ENCODE peak calls at places on chromosomes 7 and 10, in nine cellular contexts. One of them, this sample, is unnamed. For H3K27me3, the result is how much of the 10 kb centered on the place peaks cover.

GRCh38 chr7:57423768-57424167 is 26.2 kb upstream of the ZNF716 start:
- DNase-seq in prostate gland: no peak
- DNase-seq in neural progenitor cell: no peak
- DNase-seq in tibial artery: no peak
- DNase-seq in CD8-positive, alpha-beta memory T cell: no peak
- DNase-seq in cardiac muscle cell: no peak
- DNase-seq in uterus: no peak
- DNase-seq in iPS DF 6.9: no peak
- DNase-seq in upper lobe of right lung: no peak
- DNase-seq in this sample: no peak

GRCh38 chr7:155530601-155531000 is 15.8 kb downstream of the CNPY1 start:
- DNase-seq in upper lobe of right lung: peak
- DNase-seq in uterus: no peak
- DNase-seq in CD8-positive, alpha-beta memory T cell: no peak
- DNase-seq in tibial artery: peak
- DNase-seq in iPS DF 6.9: no peak
- DNase-seq in cardiac muscle cell: no peak
- DNase-seq in neural progenitor cell: no peak
- DNase-seq in prostate gland: no peak
- DNase-seq in this sample: no peak

GRCh38 chr7:133602291-133602690 is 349.4 kb downstream of the EXOC4 start:
- DNase-seq in iPS DF 6.9: no peak
- DNase-seq in neural progenitor cell: no peak
- DNase-seq in upper lobe of right lung: no peak
- DNase-seq in cardiac muscle cell: peak
- DNase-seq in uterus: no peak
- DNase-seq in CD8-positive, alpha-beta memory T cell: no peak
- DNase-seq in prostate gland: no peak
- DNase-seq in tibial artery: no peak
- DNase-seq in this sample: no peak

GRCh38 chr7:153382591-153383225 is 623.2 kb downstream of the ACTR3B start:
- DNase-seq in upper lobe of right lung: no peak
- DNase-seq in prostate gland: no peak
- DNase-seq in CD8-positive, alpha-beta memory T cell: no peak
- DNase-seq in uterus: peak
- DNase-seq in neural progenitor cell: no peak
- DNase-seq in iPS DF 6.9: no peak
- DNase-seq in cardiac muscle cell: no peak
- DNase-seq in tibial artery: no peak
- DNase-seq in this sample: no peak

GRCh38 chr7:32890010-32890552 is 1.5 kb downstream of the KBTBD2 start:
- DNase-seq in CD8-positive, alpha-beta memory T cell: no peak
- DNase-seq in neural progenitor cell: peak
- DNase-seq in upper lobe of right lung: no peak
- DNase-seq in tibial artery: no peak
- DNase-seq in iPS DF 6.9: no peak
- DNase-seq in cardiac muscle cell: peak
- DNase-seq in prostate gland: peak
- DNase-seq in uterus: no peak
- DNase-seq in this sample: no peak

GRCh38 chr7:146655928-146656797 is 539.6 kb downstream of the CNTNAP2 start:
- DNase-seq in iPS DF 6.9: no peak
- DNase-seq in cardiac muscle cell: no peak
- DNase-seq in upper lobe of right lung: no peak
- DNase-seq in tibial artery: no peak
- DNase-seq in uterus: no peak
- DNase-seq in neural progenitor cell: no peak
- DNase-seq in prostate gland: no peak
- DNase-seq in CD8-positive, alpha-beta memory T cell: no peak
- DNase-seq in this sample: no peak

GRCh38 chr10:62112325-62112724 is 156.3 kb downstream of the RTKN2 start:
- DNase-seq in prostate gland: no peak
- DNase-seq in upper lobe of right lung: no peak
- DNase-seq in cardiac muscle cell: no peak
- DNase-seq in neural progenitor cell: no peak
- DNase-seq in tibial artery: no peak
- DNase-seq in uterus: no peak
- DNase-seq in iPS DF 6.9: no peak
- DNase-seq in CD8-positive, alpha-beta memory T cell: no peak
- DNase-seq in this sample: no peak

GRCh38 chr7:117470777-117471176 is 9.0 kb upstream of the CFTR start:
- DNase-seq in tibial artery: no peak
- DNase-seq in upper lobe of right lung: no peak
- DNase-seq in CD8-positive, alpha-beta memory T cell: no peak
- DNase-seq in prostate gland: peak
- DNase-seq in cardiac muscle cell: no peak
- DNase-seq in iPS DF 6.9: no peak
- DNase-seq in uterus: no peak
- DNase-seq in neural progenitor cell: no peak
- DNase-seq in this sample: no peak

GRCh38 chr10:125878957-125879835 is 1.9 kb downstream of the DHX32 start:
- DNase-seq in uterus: no peak
- DNase-seq in neural progenitor cell: no peak
- DNase-seq in prostate gland: no peak
- DNase-seq in iPS DF 6.9: no peak
- DNase-seq in cardiac muscle cell: peak
- DNase-seq in tibial artery: no peak
- DNase-seq in upper lobe of right lung: no peak
- DNase-seq in CD8-positive, alpha-beta memory T cell: no peak
- DNase-seq in this sample: no peak

GRCh38 chr10:84190621-84191020 is 3.7 kb upstream of the CDHR1 start:
- DNase-seq in upper lobe of right lung: peak
- DNase-seq in cardiac muscle cell: no peak
- DNase-seq in tibial artery: no peak
- DNase-seq in iPS DF 6.9: no peak
- DNase-seq in uterus: no peak
- DNase-seq in neural progenitor cell: no peak
- DNase-seq in prostate gland: no peak
- DNase-seq in CD8-positive, alpha-beta memory T cell: no peak
- DNase-seq in this sample: no peak

GRCh38 chr7:50557114-50557513 is 8.1 kb downstream of the DDC start:
- DNase-seq in uterus: no peak
- DNase-seq in prostate gland: no peak
- DNase-seq in cardiac muscle cell: peak
- DNase-seq in iPS DF 6.9: no peak
- DNase-seq in CD8-positive, alpha-beta memory T cell: no peak
- DNase-seq in neural progenitor cell: no peak
- DNase-seq in upper lobe of right lung: no peak
- DNase-seq in tibial artery: no peak
- DNase-seq in this sample: no peak

GRCh38 chr10:84262190-84262956 is 17.5 kb downstream of the RGR start:
- DNase-seq in iPS DF 6.9: no peak
- DNase-seq in uterus: no peak
- DNase-seq in CD8-positive, alpha-beta memory T cell: no peak
- DNase-seq in neural progenitor cell: no peak
- DNase-seq in prostate gland: no peak
- DNase-seq in upper lobe of right lung: no peak
- DNase-seq in cardiac muscle cell: no peak
- DNase-seq in tibial artery: no peak
- DNase-seq in this sample: no peak

DNA sequence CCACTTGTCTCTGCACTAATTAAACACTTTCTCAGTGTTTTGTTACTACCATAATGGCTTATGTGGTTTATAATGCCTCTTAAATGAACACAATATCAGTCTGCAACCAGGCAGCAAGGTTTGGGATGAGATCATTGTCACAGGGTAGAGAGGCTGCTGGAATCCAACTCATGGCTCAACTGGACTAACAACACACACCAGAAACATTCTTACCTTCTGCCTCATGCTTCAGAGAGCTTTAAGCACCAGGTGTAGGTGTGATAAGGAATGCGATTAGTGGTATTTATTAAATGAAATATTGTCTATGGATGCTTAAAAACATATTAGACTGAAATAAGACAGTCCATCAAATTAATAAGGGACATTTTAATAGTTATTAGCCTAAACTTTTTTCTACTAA is 25.4 kb downstream of the PTF1A start:
- DNase-seq in prostate gland: no peak
- DNase-seq in CD8-positive, alpha-beta memory T cell: no peak
- DNase-seq in iPS DF 6.9: no peak
- DNase-seq in cardiac muscle cell: no peak
- DNase-seq in uterus: no peak
- DNase-seq in upper lobe of right lung: no peak
- DNase-seq in neural progenitor cell: no peak
- DNase-seq in tibial artery: no peak
- DNase-seq in this sample: no peak
- H3K27me3 ChIP-seq in prostate gland: under half
- H3K27me3 ChIP-seq in CD8-positive, alpha-beta memory T cell: under half
- H3K27me3 ChIP-seq in iPS DF 6.9: under half
- H3K27me3 ChIP-seq in cardiac muscle cell: under half
- H3K27me3 ChIP-seq in uterus: under half
- H3K27me3 ChIP-seq in upper lobe of right lung: under half
- H3K27me3 ChIP-seq in neural progenitor cell: half or more
- H3K27me3 ChIP-seq in tibial artery: under half
- H3K27me3 ChIP-seq in this sample: under half

GRCh38 chr7:72405389-72405788 is 6.7 kb downstream of the CALN1 start:
- DNase-seq in iPS DF 6.9: no peak
- DNase-seq in CD8-positive, alpha-beta memory T cell: no peak
- DNase-seq in uterus: no peak
- DNase-seq in tibial artery: no peak
- DNase-seq in cardiac muscle cell: no peak
- DNase-seq in neural progenitor cell: no peak
- DNase-seq in upper lobe of right lung: peak
- DNase-seq in prostate gland: peak
- DNase-seq in this sample: no peak

GRCh38 chr7:72404743-72405142 is 7.4 kb downstream of the CALN1 start:
- DNase-seq in tibial artery: no peak
- DNase-seq in neural progenitor cell: no peak
- DNase-seq in CD8-positive, alpha-beta memory T cell: no peak
- DNase-seq in upper lobe of right lung: no peak
- DNase-seq in uterus: no peak
- DNase-seq in iPS DF 6.9: no peak
- DNase-seq in prostate gland: no peak
- DNase-seq in cardiac muscle cell: no peak
- DNase-seq in this sample: no peak

GRCh38 chr7:72405871-72406270 is 6.3 kb downstream of the CALN1 start:
- DNase-seq in tibial artery: no peak
- DNase-seq in iPS DF 6.9: no peak
- DNase-seq in CD8-positive, alpha-beta memory T cell: no peak
- DNase-seq in cardiac muscle cell: no peak
- DNase-seq in uterus: no peak
- DNase-seq in prostate gland: no peak
- DNase-seq in upper lobe of right lung: no peak
- DNase-seq in neural progenitor cell: no peak
- DNase-seq in this sample: no peak

GRCh38 chr7:72408966-72409637 is 3.0 kb downstream of the CALN1 start:
- DNase-seq in cardiac muscle cell: no peak
- DNase-seq in prostate gland: no peak
- DNase-seq in uterus: no peak
- DNase-seq in iPS DF 6.9: no peak
- DNase-seq in CD8-positive, alpha-beta memory T cell: no peak
- DNase-seq in upper lobe of right lung: no peak
- DNase-seq in tibial artery: no peak
- DNase-seq in neural progenitor cell: no peak
- DNase-seq in this sample: no peak

DNA sequence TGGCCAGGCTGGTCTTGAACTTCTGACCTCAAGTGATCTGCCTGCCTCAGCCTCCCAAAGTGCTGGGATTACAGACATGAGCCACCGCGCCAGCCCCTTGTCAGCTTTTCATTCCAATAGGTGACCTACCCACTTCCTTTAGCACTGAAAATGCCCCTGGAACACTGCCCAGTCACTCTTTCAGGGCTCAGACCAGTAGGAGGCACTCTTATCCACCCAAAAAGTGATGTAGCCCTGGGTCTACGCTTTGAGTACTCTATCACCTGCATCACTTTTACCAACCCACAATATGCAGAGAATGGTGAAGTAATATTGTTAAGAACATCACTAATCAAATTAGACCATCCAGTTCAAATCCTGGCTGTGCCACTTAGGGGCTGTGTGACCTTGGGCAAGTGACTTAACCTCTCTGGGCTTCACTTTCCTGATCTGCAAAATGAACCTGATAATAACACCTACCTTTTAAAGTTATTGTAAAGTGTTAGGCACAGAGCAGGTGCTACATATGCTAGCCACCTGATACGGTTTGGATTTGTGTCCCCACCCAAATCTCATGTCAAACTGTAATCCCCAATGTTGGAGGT is 5.2 kb downstream of the CALN1 start:
- DNase-seq in neural progenitor cell: no peak
- DNase-seq in cardiac muscle cell: no peak
- DNase-seq in uterus: no peak
- DNase-seq in prostate gland: no peak
- DNase-seq in tibial artery: no peak
- DNase-seq in upper lobe of right lung: no peak
- DNase-seq in iPS DF 6.9: no peak
- DNase-seq in CD8-positive, alpha-beta memory T cell: no peak
- DNase-seq in this sample: no peak
- H3K4me3 ChIP-seq in neural progenitor cell: no peak
- H3K4me3 ChIP-seq in cardiac muscle cell: no peak
- H3K4me3 ChIP-seq in uterus: no peak
- H3K4me3 ChIP-seq in prostate gland: no peak
- H3K4me3 ChIP-seq in tibial artery: no peak
- H3K4me3 ChIP-seq in upper lobe of right lung: no peak
- H3K4me3 ChIP-seq in iPS DF 6.9: no peak
- H3K4me3 ChIP-seq in CD8-positive, alpha-beta memory T cell: no peak
- H3K4me3 ChIP-seq in this sample: no peak

GRCh38 chr10:3085785-3086567 is 18.6 kb downstream of the PFKP start:
- DNase-seq in prostate gland: no peak
- DNase-seq in uterus: no peak
- DNase-seq in tibial artery: no peak
- DNase-seq in cardiac muscle cell: no peak
- DNase-seq in iPS DF 6.9: no peak
- DNase-seq in neural progenitor cell: no peak
- DNase-seq in CD8-positive, alpha-beta memory T cell: no peak
- DNase-seq in upper lobe of right lung: no peak
- DNase-seq in this sample: peak
- H3K27me3 ChIP-seq in prostate gland: under half
- H3K27me3 ChIP-seq in uterus: under half
- H3K27me3 ChIP-seq in tibial artery: under half
- H3K27me3 ChIP-seq in cardiac muscle cell: under half
- H3K27me3 ChIP-seq in iPS DF 6.9: under half
- H3K27me3 ChIP-seq in neural progenitor cell: under half
- H3K27me3 ChIP-seq in CD8-positive, alpha-beta memory T cell: under half
- H3K27me3 ChIP-seq in upper lobe of right lung: under half
- H3K27me3 ChIP-seq in this sample: under half

DNA sequence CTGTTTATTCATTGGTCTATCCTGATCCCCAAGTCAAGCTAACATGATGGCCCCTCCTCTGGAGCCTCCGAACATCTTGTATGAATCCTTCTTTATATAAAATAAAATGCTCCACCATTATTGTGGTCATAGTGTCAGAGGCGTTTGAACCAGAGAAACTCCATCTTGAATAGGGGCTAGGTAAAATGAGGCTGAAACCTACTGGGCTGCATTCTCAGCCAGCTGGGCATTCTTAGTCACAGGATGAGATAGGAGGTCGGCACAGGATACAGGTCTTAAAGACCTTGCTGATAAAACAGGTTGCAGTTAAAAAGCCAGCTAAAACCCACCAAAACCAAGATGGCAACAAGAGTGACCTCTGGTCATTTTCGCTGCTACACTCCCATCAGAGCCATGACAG is 905.8 kb upstream of the AUTS2 start:
- DNase-seq in upper lobe of right lung: no peak
- DNase-seq in iPS DF 6.9: no peak
- DNase-seq in uterus: no peak
- DNase-seq in prostate gland: no peak
- DNase-seq in tibial artery: no peak
- DNase-seq in CD8-positive, alpha-beta memory T cell: no peak
- DNase-seq in neural progenitor cell: no peak
- DNase-seq in cardiac muscle cell: no peak
- DNase-seq in this sample: no peak
- H3K4me3 ChIP-seq in upper lobe of right lung: no peak
- H3K4me3 ChIP-seq in iPS DF 6.9: no peak
- H3K4me3 ChIP-seq in uterus: no peak
- H3K4me3 ChIP-seq in prostate gland: no peak
- H3K4me3 ChIP-seq in tibial artery: no peak
- H3K4me3 ChIP-seq in CD8-positive, alpha-beta memory T cell: no peak
- H3K4me3 ChIP-seq in neural progenitor cell: no peak
- H3K4me3 ChIP-seq in cardiac muscle cell: no peak
- H3K4me3 ChIP-seq in this sample: no peak